ENCODE peak calls at places on chromosomes 16 and 17, in five cellular contexts. P, K, T, V and I are unnamed samples.

GRCh38 chr16:23650674-23651073 is 9.4 kb downstream of the DCTN5 start:
- DNase-seq in P (no peak), K (no peak), T (peak; percentile 15), V (no peak), I (no peak)

GRCh38 chr17:4582101-4582501 is 2.2 kb upstream of the SMTNL2 start:
- DNase-seq in P (no peak), K (peak; percentile 55), T (no peak), V (no peak), I (no peak)

GRCh38 chr16:27228621-27229501 is 25.5 kb downstream of the KDM8 start:
- DNase-seq in P (no peak), K (no peak), T (no peak), V (no peak), I (no peak)

GRCh38 chr16:1655269-1655807 is 22.7 kb upstream of the JPT2 start:
- DNase-seq in P (no peak), K (no peak), T (no peak), V (no peak), I (no peak)

GRCh38 chr16:51763072-51763658 is 612.1 kb upstream of the SALL1 start:
- DNase-seq in P (no peak), K (no peak), T (peak; percentile 4), V (no peak), I (no peak)

GRCh38 chr16:88088161-88088581 is 136.9 kb downstream of the BANP start:
- DNase-seq in P (no peak), K (no peak), T (no peak), V (no peak), I (no peak)

GRCh38 chr16:58109881-58110280 is 19.3 kb downstream of the CFAP20 start:
- DNase-seq in P (no peak), K (peak; percentile 34), T (no peak), V (no peak), I (no peak)

GRCh38 chr17:74872313-74873035 is at the start of gene FDXR:
- DNase-seq in P (no peak), K (no peak), T (no peak), V (no peak), I (no peak)

GRCh38 chr17:74842599-74843351 is 16.9 kb downstream of the GRIN2C start:
- DNase-seq in P (peak; percentile 99), K (peak; percentile 92), T (peak; percentile 37), V (no peak), I (no peak)

GRCh38 chr17:38898291-38898679 is 27.1 kb upstream of the LASP1NB start:
- DNase-seq in P (no peak), K (no peak), T (no peak), V (no peak), I (no peak)

GRCh38 chr17:30905742-30906100 is 317 bp downstream of the TEFM start:
- DNase-seq in P (peak; percentile 43), K (no peak), T (peak; percentile 17), V (no peak), I (no peak)

GRCh38 chr17:27264068-27264812 is 29.7 kb upstream of the WSB1 start:
- DNase-seq in P (no peak), K (no peak), T (no peak), V (no peak), I (no peak)

GRCh38 chr16:89002851-89003830 is 26.1 kb upstream of the CBFA2T3 start:
- DNase-seq in P (peak; percentile 64), K (no peak), T (no peak), V (no peak), I (no peak)

GRCh38 chr17:42107597-42108576 is 4.6 kb downstream of the DHX58 start:
- DNase-seq in P (peak; percentile 100), K (peak; percentile 88), T (peak; percentile 62), V (no peak), I (no peak)

GRCh38 chr16:2450535-2450934 is 9.4 kb upstream of the TEDC2 start:
- DNase-seq in P (no peak), K (no peak), T (no peak), V (no peak), I (no peak)

GRCh38 chr16:77652399-77652798 is 69.9 kb upstream of the NUDT7 start:
- DNase-seq in P (no peak), K (no peak), T (no peak), V (no peak), I (no peak)

GRCh38 chr17:81317992-81318391 is 22.9 kb upstream of the SLC38A10 start:
- DNase-seq in P (no peak), K (no peak), T (no peak), V (no peak), I (no peak)

GRCh38 chr17:20121359-20122235 is 112.4 kb downstream of the SPECC1 start:
- DNase-seq in P (peak; percentile 76), K (peak; percentile 72), T (peak; percentile 50), V (no peak), I (no peak)

GRCh38 chr17:51398128-51398525 is 137.8 kb downstream of the UTP18 start:
- DNase-seq in P (no peak), K (no peak), T (no peak), V (no peak), I (no peak)

GRCh38 chr16:79698341-79698753 is 97.8 kb upstream of the MAF start:
- DNase-seq in P (no peak), K (no peak), T (peak; percentile 78), V (peak; percentile 70), I (no peak)

GRCh38 chr17:7885357-7886226 is 3.0 kb upstream of the CHD3 start:
- DNase-seq in P (peak; percentile 80), K (peak; percentile 81), T (peak; percentile 36), V (no peak), I (peak; percentile 77)

GRCh38 chr17:81821603-81822311 is 11.3 kb downstream of the MCRIP1 start:
- DNase-seq in P (peak; percentile 82), K (peak; percentile 94), T (peak; percentile 34), V (no peak), I (no peak)

GRCh38 chr17:39014044-39014794 is 47.0 kb upstream of the FBXO47 start:
- DNase-seq in P (no peak), K (no peak), T (peak; percentile 43), V (peak; percentile 37), I (no peak)

GRCh38 chr16:81738831-81739496 is 40.1 kb upstream of the PLCG2 start:
- DNase-seq in P (no peak), K (peak; percentile 83), T (no peak), V (no peak), I (no peak)

GRCh38 chr16:5557966-5558365 is 460.4 kb upstream of the EEF2KMT start:
- DNase-seq in P (no peak), K (no peak), T (no peak), V (no peak), I (no peak)

GRCh38 chr17:788551-788950 is 6.4 kb downstream of the MRM3 start:
- DNase-seq in P (no peak), K (peak; percentile 21), T (no peak), V (no peak), I (no peak)

GRCh38 chr17:1019451-1019850 is 22.5 kb downstream of the TIMM22 start:
- DNase-seq in P (no peak), K (no peak), T (no peak), V (no peak), I (peak; percentile 86)

DNA sequence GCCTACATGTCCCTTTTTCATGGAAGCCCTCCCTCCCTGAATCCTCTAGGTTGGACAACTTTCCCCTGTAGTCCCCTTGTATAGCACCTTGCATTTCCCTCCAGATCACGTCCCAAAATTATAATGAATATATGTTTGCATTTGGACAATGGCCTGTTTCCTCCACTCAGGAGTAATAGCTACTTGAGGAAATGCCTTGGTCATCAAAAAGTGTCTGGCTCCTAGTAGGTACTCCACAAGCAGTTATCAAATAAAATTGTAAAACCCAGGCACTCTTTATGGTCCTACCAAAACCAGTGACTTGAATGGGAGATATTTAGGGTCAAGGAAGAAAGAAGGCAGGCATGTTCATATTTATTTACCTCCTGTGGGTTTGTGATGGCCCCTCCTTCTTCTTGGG is 59.6 kb downstream of the RBFOX1 start:
- DNase-seq in P (no peak), K (no peak), T (no peak), V (no peak), I (no peak)
- TF ChIP-seq CTCF in P (no peak), K (no peak), T (no peak), V (no peak), I (no peak)

GRCh38 chr16:69327585-69328310 is 2.6 kb downstream of the PDF start:
- DNase-seq in P (no peak), K (no peak), T (no peak), V (no peak), I (no peak)
- H3K4me3 ChIP-seq in P (no peak overlapping the region), K (no peak overlapping the region), T (no peak overlapping the region), V (no peak overlapping the region), I (no peak overlapping the region)

DNA sequence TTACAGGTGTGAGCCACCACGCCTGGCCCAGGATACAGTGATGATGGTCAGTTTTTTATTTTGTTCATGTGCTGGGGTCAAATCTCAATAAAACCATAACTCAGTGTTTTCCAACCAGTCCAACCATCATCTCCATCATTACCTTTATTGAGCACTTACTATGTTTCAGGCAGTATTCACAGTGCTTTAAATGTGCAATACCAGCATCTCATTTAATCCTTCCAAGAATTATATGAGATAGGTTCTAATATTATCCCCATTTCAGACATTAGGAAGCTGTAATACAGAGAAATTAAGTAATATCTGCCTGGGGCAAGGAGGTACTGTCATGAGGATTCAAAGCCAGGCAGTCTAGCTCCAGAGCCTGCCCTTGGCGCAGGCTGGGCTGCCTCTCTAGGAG is 36.9 kb upstream of the TANGO6 start:
- DNase-seq in P (no peak), K (no peak), T (no peak), V (no peak), I (no peak)
- TF ChIP-seq CTCF in P (no peak), K (no peak), T (no peak), V (no peak), I (no peak)

GRCh38 chr16:74657873-74658642 is 8.6 kb downstream of the RFWD3 start:
- DNase-seq in P (no peak), K (no peak), T (no peak), V (no peak), I (no peak)
- H3K4me3 ChIP-seq in P (no peak overlapping the region), K (no peak overlapping the region), T (no peak overlapping the region), V (no peak overlapping the region), I (no peak overlapping the region)

DNA sequence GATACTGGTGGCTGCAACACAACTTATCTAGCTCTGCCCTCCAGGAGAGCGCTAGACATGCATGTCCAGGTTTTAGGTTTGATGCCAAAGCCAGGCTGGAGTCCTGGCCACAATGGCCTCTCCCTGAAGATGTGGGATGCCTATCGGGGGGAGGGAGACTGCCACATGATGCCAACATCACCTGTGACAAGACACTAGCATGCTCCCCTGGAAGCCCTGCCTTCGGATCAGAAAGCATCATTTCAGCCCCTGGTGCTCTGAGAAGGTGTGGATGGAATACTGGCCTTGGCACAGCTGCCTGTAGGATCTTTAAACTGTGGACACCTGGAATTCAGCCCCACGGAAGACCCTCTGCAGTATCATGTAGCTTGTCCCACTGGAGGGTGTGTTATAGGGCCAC is 93.5 kb downstream of the SHISA6 start:
- DNase-seq in P (no peak), K (no peak), T (no peak), V (no peak), I (no peak)
- TF ChIP-seq CTCF in P (no peak), K (no peak), T (no peak), V (no peak), I (no peak)